ENCODE peak calls at places on chromosome 7, in six cellular contexts. One of them, this sample, is unnamed.

GRCh38 chr7:17887286-17887685 is 53.0 kb downstream of the SNX13 start:
- DNase-seq in ELR: no peak
- DNase-seq in right atrium auricular region: no peak
- DNase-seq in stomach: no peak
- DNase-seq in NCI-H1694 treated with DMSO at 0.1 percent for 48 hours: no peak
- DNase-seq in dorsolateral prefrontal cortex: no peak
- DNase-seq in this sample: no peak

GRCh38 chr7:104928721-104929400 is 85.1 kb upstream of the KMT2E start:
- DNase-seq in NCI-H1694 treated with DMSO at 0.1 percent for 48 hours: no peak
- DNase-seq in ELR: no peak
- DNase-seq in right atrium auricular region: no peak
- DNase-seq in stomach: no peak
- DNase-seq in dorsolateral prefrontal cortex: no peak
- DNase-seq in this sample: no peak

GRCh38 chr7:119010635-119011034 is 786.1 kb downstream of the ANKRD7 start:
- DNase-seq in dorsolateral prefrontal cortex: no peak
- DNase-seq in stomach: no peak
- DNase-seq in right atrium auricular region: no peak
- DNase-seq in ELR: no peak
- DNase-seq in NCI-H1694 treated with DMSO at 0.1 percent for 48 hours: no peak
- DNase-seq in this sample: no peak

GRCh38 chr7:116261904-116262303 is 51.6 kb downstream of the TES start:
- DNase-seq in NCI-H1694 treated with DMSO at 0.1 percent for 48 hours: no peak
- DNase-seq in right atrium auricular region: no peak
- DNase-seq in dorsolateral prefrontal cortex: no peak
- DNase-seq in stomach: no peak
- DNase-seq in ELR: no peak
- DNase-seq in this sample: no peak

GRCh38 chr7:155129186-155129585 is 59.1 kb downstream of the HTR5A start:
- DNase-seq in NCI-H1694 treated with DMSO at 0.1 percent for 48 hours: no peak
- DNase-seq in stomach: no peak
- DNase-seq in right atrium auricular region: no peak
- DNase-seq in ELR: no peak
- DNase-seq in dorsolateral prefrontal cortex: no peak
- DNase-seq in this sample: no peak

GRCh38 chr7:158279539-158280466 is 307.8 kb downstream of the PTPRN2 start:
- DNase-seq in dorsolateral prefrontal cortex: no peak
- DNase-seq in ELR: no peak
- DNase-seq in NCI-H1694 treated with DMSO at 0.1 percent for 48 hours: no peak
- DNase-seq in stomach: peak
- DNase-seq in right atrium auricular region: no peak
- DNase-seq in this sample: no peak

GRCh38 chr7:33876600-33877274 is 28.6 kb upstream of the BMPER start:
- DNase-seq in dorsolateral prefrontal cortex: no peak
- DNase-seq in stomach: no peak
- DNase-seq in ELR: no peak
- DNase-seq in right atrium auricular region: no peak
- DNase-seq in NCI-H1694 treated with DMSO at 0.1 percent for 48 hours: no peak
- DNase-seq in this sample: no peak

GRCh38 chr7:22582860-22583640 is 83.1 kb upstream of the STEAP1B start:
- DNase-seq in stomach: peak
- DNase-seq in NCI-H1694 treated with DMSO at 0.1 percent for 48 hours: no peak
- DNase-seq in dorsolateral prefrontal cortex: no peak
- DNase-seq in ELR: peak
- DNase-seq in right atrium auricular region: no peak
- DNase-seq in this sample: no peak

GRCh38 chr7:129517931-129518330 is 15.6 kb downstream of the SMKR1 start:
- DNase-seq in NCI-H1694 treated with DMSO at 0.1 percent for 48 hours: no peak
- DNase-seq in right atrium auricular region: no peak
- DNase-seq in dorsolateral prefrontal cortex: no peak
- DNase-seq in ELR: no peak
- DNase-seq in stomach: no peak
- DNase-seq in this sample: no peak

GRCh38 chr7:70659263-70659662 is 472.7 kb upstream of the GALNT17 start:
- DNase-seq in NCI-H1694 treated with DMSO at 0.1 percent for 48 hours: no peak
- DNase-seq in dorsolateral prefrontal cortex: no peak
- DNase-seq in right atrium auricular region: no peak
- DNase-seq in stomach: no peak
- DNase-seq in ELR: no peak
- DNase-seq in this sample: no peak

GRCh38 chr7:100689230-100690135 is 4.6 kb downstream of the GIGYF1 start:
- DNase-seq in ELR: no peak
- DNase-seq in stomach: no peak
- DNase-seq in dorsolateral prefrontal cortex: no peak
- DNase-seq in right atrium auricular region: no peak
- DNase-seq in NCI-H1694 treated with DMSO at 0.1 percent for 48 hours: no peak
- DNase-seq in this sample: no peak

GRCh38 chr7:129530881-129531391 is 28.6 kb downstream of the SMKR1 start:
- DNase-seq in stomach: no peak
- DNase-seq in dorsolateral prefrontal cortex: no peak
- DNase-seq in ELR: peak
- DNase-seq in NCI-H1694 treated with DMSO at 0.1 percent for 48 hours: no peak
- DNase-seq in right atrium auricular region: no peak
- DNase-seq in this sample: no peak

GRCh38 chr7:47482013-47482761 is 99.7 kb downstream of the TNS3 start:
- DNase-seq in stomach: no peak
- DNase-seq in ELR: peak
- DNase-seq in NCI-H1694 treated with DMSO at 0.1 percent for 48 hours: no peak
- DNase-seq in dorsolateral prefrontal cortex: no peak
- DNase-seq in right atrium auricular region: no peak
- DNase-seq in this sample: no peak

GRCh38 chr7:25295404-25295803 is 67.1 kb upstream of the NPVF start:
- DNase-seq in ELR: no peak
- DNase-seq in stomach: no peak
- DNase-seq in right atrium auricular region: no peak
- DNase-seq in NCI-H1694 treated with DMSO at 0.1 percent for 48 hours: no peak
- DNase-seq in dorsolateral prefrontal cortex: no peak
- DNase-seq in this sample: no peak

GRCh38 chr7:98418636-98419315 is 17.9 kb upstream of the BAIAP2L1 start:
- DNase-seq in ELR: peak
- DNase-seq in NCI-H1694 treated with DMSO at 0.1 percent for 48 hours: no peak
- DNase-seq in stomach: peak
- DNase-seq in right atrium auricular region: peak
- DNase-seq in dorsolateral prefrontal cortex: no peak
- DNase-seq in this sample: no peak

GRCh38 chr7:127833641-127834040 is 181.6 kb downstream of the SND1 start:
- DNase-seq in dorsolateral prefrontal cortex: no peak
- DNase-seq in ELR: no peak
- DNase-seq in right atrium auricular region: no peak
- DNase-seq in stomach: no peak
- DNase-seq in NCI-H1694 treated with DMSO at 0.1 percent for 48 hours: no peak
- DNase-seq in this sample: no peak

GRCh38 chr7:142901426-142902259 is 16.1 kb upstream of the TRPV6 start:
- DNase-seq in dorsolateral prefrontal cortex: no peak
- DNase-seq in ELR: no peak
- DNase-seq in stomach: no peak
- DNase-seq in NCI-H1694 treated with DMSO at 0.1 percent for 48 hours: no peak
- DNase-seq in right atrium auricular region: no peak
- DNase-seq in this sample: no peak

GRCh38 chr7:154231732-154232131 is 179.5 kb downstream of the DPP6 start:
- DNase-seq in stomach: no peak
- DNase-seq in right atrium auricular region: no peak
- DNase-seq in ELR: no peak
- DNase-seq in NCI-H1694 treated with DMSO at 0.1 percent for 48 hours: no peak
- DNase-seq in dorsolateral prefrontal cortex: no peak
- DNase-seq in this sample: no peak

GRCh38 chr7:132947011-132947410 is 134.9 kb downstream of the CHCHD3 start:
- DNase-seq in dorsolateral prefrontal cortex: no peak
- DNase-seq in right atrium auricular region: no peak
- DNase-seq in NCI-H1694 treated with DMSO at 0.1 percent for 48 hours: no peak
- DNase-seq in ELR: no peak
- DNase-seq in stomach: no peak
- DNase-seq in this sample: no peak

GRCh38 chr7:117567781-117568180 is 88.0 kb downstream of the CFTR start:
- DNase-seq in stomach: no peak
- DNase-seq in NCI-H1694 treated with DMSO at 0.1 percent for 48 hours: no peak
- DNase-seq in right atrium auricular region: no peak
- DNase-seq in dorsolateral prefrontal cortex: no peak
- DNase-seq in ELR: no peak
- DNase-seq in this sample: no peak

GRCh38 chr7:44108768-44109750 is 4.9 kb downstream of the AEBP1 start:
- DNase-seq in stomach: no peak
- DNase-seq in NCI-H1694 treated with DMSO at 0.1 percent for 48 hours: no peak
- DNase-seq in ELR: no peak
- DNase-seq in dorsolateral prefrontal cortex: no peak
- DNase-seq in right atrium auricular region: no peak
- DNase-seq in this sample: no peak

GRCh38 chr7:32266932-32267475 is 196.8 kb upstream of the PDE1C start:
- DNase-seq in ELR: no peak
- DNase-seq in dorsolateral prefrontal cortex: no peak
- DNase-seq in right atrium auricular region: no peak
- DNase-seq in stomach: no peak
- DNase-seq in NCI-H1694 treated with DMSO at 0.1 percent for 48 hours: no peak
- DNase-seq in this sample: no peak

GRCh38 chr7:28106316-28106957 is 74.2 kb downstream of the JAZF1 start:
- DNase-seq in right atrium auricular region: no peak
- DNase-seq in ELR: no peak
- DNase-seq in stomach: no peak
- DNase-seq in dorsolateral prefrontal cortex: no peak
- DNase-seq in NCI-H1694 treated with DMSO at 0.1 percent for 48 hours: no peak
- DNase-seq in this sample: peak

GRCh38 chr7:114392686-114393085 is 21.9 kb upstream of the FOXP2 start:
- DNase-seq in NCI-H1694 treated with DMSO at 0.1 percent for 48 hours: no peak
- DNase-seq in ELR: peak
- DNase-seq in stomach: no peak
- DNase-seq in right atrium auricular region: no peak
- DNase-seq in dorsolateral prefrontal cortex: no peak
- DNase-seq in this sample: no peak

GRCh38 chr7:139853576-139854511 is 24.8 kb downstream of the TBXAS1 start:
- DNase-seq in dorsolateral prefrontal cortex: no peak
- DNase-seq in stomach: peak
- DNase-seq in right atrium auricular region: peak
- DNase-seq in NCI-H1694 treated with DMSO at 0.1 percent for 48 hours: no peak
- DNase-seq in ELR: peak
- DNase-seq in this sample: no peak

GRCh38 chr7:135678612-135679575 is 16.6 kb downstream of the STMP1 start:
- DNase-seq in stomach: peak
- DNase-seq in dorsolateral prefrontal cortex: peak
- DNase-seq in ELR: peak
- DNase-seq in NCI-H1694 treated with DMSO at 0.1 percent for 48 hours: no peak
- DNase-seq in right atrium auricular region: no peak
- DNase-seq in this sample: no peak

GRCh38 chr7:54687518-54688212 is 71.3 kb downstream of the SEC61G start:
- DNase-seq in stomach: no peak
- DNase-seq in right atrium auricular region: no peak
- DNase-seq in NCI-H1694 treated with DMSO at 0.1 percent for 48 hours: no peak
- DNase-seq in ELR: no peak
- DNase-seq in dorsolateral prefrontal cortex: no peak
- DNase-seq in this sample: no peak

GRCh38 chr7:96547371-96547811 is 162.3 kb downstream of the SEM1 start:
- DNase-seq in NCI-H1694 treated with DMSO at 0.1 percent for 48 hours: peak
- DNase-seq in dorsolateral prefrontal cortex: no peak
- DNase-seq in stomach: no peak
- DNase-seq in right atrium auricular region: no peak
- DNase-seq in ELR: no peak
- DNase-seq in this sample: no peak

GRCh38 chr7:2108501-2109250 is 124.1 kb downstream of the MAD1L1 start:
- DNase-seq in right atrium auricular region: no peak
- DNase-seq in stomach: no peak
- DNase-seq in NCI-H1694 treated with DMSO at 0.1 percent for 48 hours: no peak
- DNase-seq in dorsolateral prefrontal cortex: no peak
- DNase-seq in ELR: no peak
- DNase-seq in this sample: no peak

GRCh38 chr7:128829391-128830166 is 627 bp upstream of the FLNC start:
- DNase-seq in dorsolateral prefrontal cortex: no peak
- DNase-seq in NCI-H1694 treated with DMSO at 0.1 percent for 48 hours: no peak
- DNase-seq in right atrium auricular region: no peak
- DNase-seq in stomach: peak
- DNase-seq in ELR: peak
- DNase-seq in this sample: no peak

GRCh38 chr7:90178592-90179279 is 24.5 kb downstream of the STEAP1 start:
- DNase-seq in stomach: no peak
- DNase-seq in dorsolateral prefrontal cortex: no peak
- DNase-seq in right atrium auricular region: no peak
- DNase-seq in NCI-H1694 treated with DMSO at 0.1 percent for 48 hours: no peak
- DNase-seq in ELR: peak
- DNase-seq in this sample: no peak

GRCh38 chr7:151693140-151693539 is 173.4 kb upstream of the RHEB start:
- DNase-seq in dorsolateral prefrontal cortex: no peak
- DNase-seq in stomach: no peak
- DNase-seq in ELR: no peak
- DNase-seq in NCI-H1694 treated with DMSO at 0.1 percent for 48 hours: no peak
- DNase-seq in right atrium auricular region: no peak
- DNase-seq in this sample: no peak

GRCh38 chr7:74012842-74013249 is 15.1 kb upstream of the ELN start:
- DNase-seq in stomach: no peak
- DNase-seq in ELR: peak
- DNase-seq in right atrium auricular region: no peak
- DNase-seq in NCI-H1694 treated with DMSO at 0.1 percent for 48 hours: no peak
- DNase-seq in dorsolateral prefrontal cortex: no peak
- DNase-seq in this sample: no peak

GRCh38 chr7:5692845-5693278 is 88.6 kb downstream of the RNF216 start:
- DNase-seq in ELR: peak
- DNase-seq in dorsolateral prefrontal cortex: no peak
- DNase-seq in NCI-H1694 treated with DMSO at 0.1 percent for 48 hours: peak
- DNase-seq in right atrium auricular region: no peak
- DNase-seq in stomach: no peak
- DNase-seq in this sample: no peak

GRCh38 chr7:128407751-128408708 is 1.8 kb downstream of the IMPDH1 start:
- DNase-seq in dorsolateral prefrontal cortex: no peak
- DNase-seq in NCI-H1694 treated with DMSO at 0.1 percent for 48 hours: no peak
- DNase-seq in right atrium auricular region: no peak
- DNase-seq in stomach: no peak
- DNase-seq in ELR: no peak
- DNase-seq in this sample: no peak

GRCh38 chr7:96388620-96389383 is 66.9 kb upstream of the SLC25A13 start:
- DNase-seq in ELR: peak
- DNase-seq in stomach: no peak
- DNase-seq in dorsolateral prefrontal cortex: no peak
- DNase-seq in right atrium auricular region: peak
- DNase-seq in NCI-H1694 treated with DMSO at 0.1 percent for 48 hours: no peak
- DNase-seq in this sample: no peak

GRCh38 chr7:100897111-100897608 is 1.5 kb upstream of the ACHE start:
- DNase-seq in NCI-H1694 treated with DMSO at 0.1 percent for 48 hours: no peak
- DNase-seq in dorsolateral prefrontal cortex: no peak
- DNase-seq in stomach: peak
- DNase-seq in right atrium auricular region: no peak
- DNase-seq in ELR: peak
- DNase-seq in this sample: peak

GRCh38 chr7:55992346-55992745 is 28.0 kb downstream of the NIPSNAP2 start:
- DNase-seq in right atrium auricular region: no peak
- DNase-seq in stomach: no peak
- DNase-seq in dorsolateral prefrontal cortex: no peak
- DNase-seq in ELR: peak
- DNase-seq in NCI-H1694 treated with DMSO at 0.1 percent for 48 hours: no peak
- DNase-seq in this sample: no peak

GRCh38 chr7:27132214-27132613 is 1.7 kb upstream of the HOXA4 start:
- DNase-seq in stomach: no peak
- DNase-seq in right atrium auricular region: no peak
- DNase-seq in dorsolateral prefrontal cortex: no peak
- DNase-seq in NCI-H1694 treated with DMSO at 0.1 percent for 48 hours: no peak
- DNase-seq in ELR: no peak
- DNase-seq in this sample: no peak